ENCODE peak calls at places on chromosomes 2 and 18, in seven cellular contexts. One of them, this sample, is unnamed.

GRCh38 chr18:32930695-32931301 is 158.0 kb upstream of the KLHL14 start:
- DNase-seq in GM06990: peak; percentile 17
- DNase-seq in GM10248: peak; percentile 63
- DNase-seq in neural progenitor cell: peak; percentile 49
- DNase-seq in esophagus squamous epithelium: no peak
- DNase-seq in WERI-Rb-1: no peak
- DNase-seq in stomach: no peak
- DNase-seq in this sample: peak; percentile 62

GRCh38 chr2:29811378-29811777 is 110.0 kb downstream of the ALK start:
- DNase-seq in stomach: no peak
- DNase-seq in esophagus squamous epithelium: no peak
- DNase-seq in GM10248: no peak
- DNase-seq in WERI-Rb-1: no peak
- DNase-seq in GM06990: no peak
- DNase-seq in neural progenitor cell: no peak
- DNase-seq in this sample: no peak

GRCh38 chr2:188789951-188790350 is 184.2 kb upstream of the COL3A1 start:
- DNase-seq in WERI-Rb-1: no peak
- DNase-seq in stomach: no peak
- DNase-seq in GM10248: no peak
- DNase-seq in esophagus squamous epithelium: no peak
- DNase-seq in neural progenitor cell: no peak
- DNase-seq in GM06990: no peak
- DNase-seq in this sample: no peak

GRCh38 chr2:29766191-29766590 is 155.2 kb downstream of the ALK start:
- DNase-seq in esophagus squamous epithelium: no peak
- DNase-seq in stomach: no peak
- DNase-seq in GM06990: no peak
- DNase-seq in GM10248: no peak
- DNase-seq in neural progenitor cell: no peak
- DNase-seq in WERI-Rb-1: no peak
- DNase-seq in this sample: no peak

GRCh38 chr2:118846667-118847446 is 591 bp downstream of the EN1 start:
- DNase-seq in neural progenitor cell: peak; percentile 66
- DNase-seq in esophagus squamous epithelium: no peak
- DNase-seq in GM06990: no peak
- DNase-seq in WERI-Rb-1: no peak
- DNase-seq in GM10248: no peak
- DNase-seq in stomach: no peak
- DNase-seq in this sample: no peak

GRCh38 chr2:74884118-74884517 is 50.2 kb downstream of the HK2 start:
- DNase-seq in WERI-Rb-1: no peak
- DNase-seq in neural progenitor cell: no peak
- DNase-seq in esophagus squamous epithelium: no peak
- DNase-seq in GM06990: no peak
- DNase-seq in GM10248: no peak
- DNase-seq in stomach: no peak
- DNase-seq in this sample: no peak

GRCh38 chr2:184041077-184041476 is 557.3 kb upstream of the ZNF804A start:
- DNase-seq in esophagus squamous epithelium: no peak
- DNase-seq in neural progenitor cell: no peak
- DNase-seq in GM10248: no peak
- DNase-seq in GM06990: no peak
- DNase-seq in WERI-Rb-1: no peak
- DNase-seq in stomach: no peak
- DNase-seq in this sample: no peak

GRCh38 chr2:190574169-190574568 is 39.6 kb upstream of the NEMP2 start:
- DNase-seq in WERI-Rb-1: no peak
- DNase-seq in esophagus squamous epithelium: no peak
- DNase-seq in GM06990: no peak
- DNase-seq in stomach: no peak
- DNase-seq in GM10248: no peak
- DNase-seq in neural progenitor cell: no peak
- DNase-seq in this sample: no peak

GRCh38 chr18:28407681-28408080 is 230.8 kb upstream of the CDH2 start:
- DNase-seq in neural progenitor cell: no peak
- DNase-seq in esophagus squamous epithelium: no peak
- DNase-seq in GM10248: no peak
- DNase-seq in stomach: no peak
- DNase-seq in WERI-Rb-1: no peak
- DNase-seq in GM06990: no peak
- DNase-seq in this sample: no peak

GRCh38 chr2:219490186-219490585 is 8.5 kb upstream of the GMPPA start:
- DNase-seq in GM06990: no peak
- DNase-seq in WERI-Rb-1: no peak
- DNase-seq in GM10248: no peak
- DNase-seq in neural progenitor cell: no peak
- DNase-seq in stomach: no peak
- DNase-seq in esophagus squamous epithelium: no peak
- DNase-seq in this sample: no peak

GRCh38 chr2:219491278-219491967 is 7.3 kb upstream of the GMPPA start:
- DNase-seq in GM06990: no peak
- DNase-seq in stomach: no peak
- DNase-seq in neural progenitor cell: no peak
- DNase-seq in WERI-Rb-1: no peak
- DNase-seq in esophagus squamous epithelium: no peak
- DNase-seq in GM10248: no peak
- DNase-seq in this sample: no peak

GRCh38 chr2:219490600-219491130 is 8.0 kb upstream of the GMPPA start:
- DNase-seq in esophagus squamous epithelium: no peak
- DNase-seq in GM06990: no peak
- DNase-seq in stomach: no peak
- DNase-seq in neural progenitor cell: no peak
- DNase-seq in GM10248: no peak
- DNase-seq in WERI-Rb-1: no peak
- DNase-seq in this sample: no peak

GRCh38 chr2:219493086-219493485 is 5.6 kb upstream of the GMPPA start:
- DNase-seq in stomach: no peak
- DNase-seq in esophagus squamous epithelium: no peak
- DNase-seq in neural progenitor cell: no peak
- DNase-seq in GM06990: no peak
- DNase-seq in WERI-Rb-1: no peak
- DNase-seq in GM10248: no peak
- DNase-seq in this sample: no peak

GRCh38 chr2:219492575-219492974 is 6.1 kb upstream of the GMPPA start:
- DNase-seq in GM06990: no peak
- DNase-seq in neural progenitor cell: peak; percentile 64
- DNase-seq in GM10248: no peak
- DNase-seq in WERI-Rb-1: no peak
- DNase-seq in esophagus squamous epithelium: no peak
- DNase-seq in stomach: no peak
- DNase-seq in this sample: no peak
- TF ChIP-seq CTCF in GM06990: peak; percentile 4
- TF ChIP-seq CTCF in neural progenitor cell: peak; percentile 44
- TF ChIP-seq CTCF in GM10248: no peak
- TF ChIP-seq CTCF in WERI-Rb-1: peak; percentile 41
- TF ChIP-seq CTCF in esophagus squamous epithelium: no peak
- TF ChIP-seq CTCF in stomach: no peak
- TF ChIP-seq CTCF in this sample: no peak

GRCh38 chr18:75730249-75730648 is 302.7 kb upstream of the SMIM21 start:
- DNase-seq in neural progenitor cell: no peak
- DNase-seq in esophagus squamous epithelium: no peak
- DNase-seq in GM06990: no peak
- DNase-seq in WERI-Rb-1: no peak
- DNase-seq in stomach: no peak
- DNase-seq in GM10248: no peak
- DNase-seq in this sample: no peak

GRCh38 chr18:75728621-75729020 is 301.1 kb upstream of the SMIM21 start:
- DNase-seq in WERI-Rb-1: no peak
- DNase-seq in stomach: no peak
- DNase-seq in GM10248: no peak
- DNase-seq in esophagus squamous epithelium: no peak
- DNase-seq in GM06990: no peak
- DNase-seq in neural progenitor cell: no peak
- DNase-seq in this sample: no peak

GRCh38 chr18:75727479-75727878 is 300.0 kb upstream of the SMIM21 start:
- DNase-seq in GM06990: no peak
- DNase-seq in esophagus squamous epithelium: no peak
- DNase-seq in GM10248: peak; percentile 26
- DNase-seq in WERI-Rb-1: peak; percentile 74
- DNase-seq in neural progenitor cell: peak; percentile 76
- DNase-seq in stomach: no peak
- DNase-seq in this sample: peak; percentile 41
- TF ChIP-seq CTCF in GM06990: peak; percentile 58
- TF ChIP-seq CTCF in esophagus squamous epithelium: no peak
- TF ChIP-seq CTCF in GM10248: peak; percentile 43
- TF ChIP-seq CTCF in WERI-Rb-1: peak; percentile 83
- TF ChIP-seq CTCF in neural progenitor cell: peak; percentile 72
- TF ChIP-seq CTCF in stomach: no peak
- TF ChIP-seq CTCF in this sample: peak; percentile 38

DNA sequence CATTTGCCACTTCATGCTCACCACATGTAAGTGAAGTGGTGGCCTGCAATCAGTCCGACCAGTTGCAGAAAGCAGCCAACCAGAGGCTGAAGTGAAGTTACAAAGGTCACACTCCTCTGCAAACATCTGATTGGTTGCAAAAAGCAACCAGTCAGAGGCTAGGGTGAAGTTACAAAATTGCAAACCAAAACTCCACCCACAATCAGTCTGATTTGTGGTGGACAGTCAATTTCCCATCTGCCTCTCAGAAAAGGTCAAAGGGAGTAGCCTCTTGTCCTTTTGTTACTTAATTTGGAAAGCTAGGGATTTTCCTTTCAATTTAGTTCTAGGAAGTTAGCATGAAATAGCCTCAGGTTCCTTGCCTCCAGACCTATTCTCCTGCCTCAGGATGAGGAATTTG is 185.0 kb downstream of the UXS1 start:
- DNase-seq in GM10248: no peak
- DNase-seq in WERI-Rb-1: no peak
- DNase-seq in stomach: no peak
- DNase-seq in GM06990: no peak
- DNase-seq in esophagus squamous epithelium: no peak
- DNase-seq in neural progenitor cell: no peak
- DNase-seq in this sample: no peak
- TF ChIP-seq CTCF in GM10248: no peak
- TF ChIP-seq CTCF in WERI-Rb-1: no peak
- TF ChIP-seq CTCF in stomach: no peak
- TF ChIP-seq CTCF in GM06990: no peak
- TF ChIP-seq CTCF in esophagus squamous epithelium: no peak
- TF ChIP-seq CTCF in neural progenitor cell: no peak
- TF ChIP-seq CTCF in this sample: no peak

DNA sequence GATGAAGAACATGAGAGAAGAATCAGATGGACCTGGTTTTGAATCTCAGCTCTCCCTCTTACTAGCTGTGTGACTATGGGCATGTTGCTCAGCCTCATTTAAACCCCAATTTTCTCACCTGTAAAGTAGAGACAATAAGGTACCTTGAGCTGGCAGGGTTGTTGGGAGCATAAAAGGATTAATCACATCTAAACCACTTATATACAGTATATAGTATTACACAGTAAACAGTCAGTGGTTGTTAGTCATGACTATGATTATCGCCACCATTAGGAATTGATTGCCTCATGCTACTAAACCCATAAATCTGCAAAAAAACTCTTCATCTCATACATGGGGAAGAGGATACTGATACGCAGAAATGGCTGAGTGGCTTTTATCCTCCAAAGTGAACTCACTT is 65.8 kb downstream of the INO80D start:
- DNase-seq in GM10248: no peak
- DNase-seq in GM06990: no peak
- DNase-seq in esophagus squamous epithelium: no peak
- DNase-seq in neural progenitor cell: no peak
- DNase-seq in WERI-Rb-1: no peak
- DNase-seq in stomach: no peak
- DNase-seq in this sample: no peak
- TF ChIP-seq CTCF in GM10248: no peak
- TF ChIP-seq CTCF in GM06990: no peak
- TF ChIP-seq CTCF in esophagus squamous epithelium: no peak
- TF ChIP-seq CTCF in neural progenitor cell: no peak
- TF ChIP-seq CTCF in WERI-Rb-1: no peak
- TF ChIP-seq CTCF in stomach: no peak
- TF ChIP-seq CTCF in this sample: no peak

GRCh38 chr2:31822587-31822986 is 188.2 kb downstream of the MEMO1 start:
- DNase-seq in stomach: no peak
- DNase-seq in neural progenitor cell: no peak
- DNase-seq in WERI-Rb-1: no peak
- DNase-seq in GM06990: no peak
- DNase-seq in esophagus squamous epithelium: no peak
- DNase-seq in GM10248: no peak
- DNase-seq in this sample: no peak
- TF ChIP-seq CTCF in stomach: no peak
- TF ChIP-seq CTCF in neural progenitor cell: no peak
- TF ChIP-seq CTCF in WERI-Rb-1: no peak
- TF ChIP-seq CTCF in GM06990: no peak
- TF ChIP-seq CTCF in esophagus squamous epithelium: no peak
- TF ChIP-seq CTCF in GM10248: no peak
- TF ChIP-seq CTCF in this sample: no peak

GRCh38 chr2:46091004-46091403 is 206.2 kb upstream of the EPAS1 start:
- DNase-seq in esophagus squamous epithelium: no peak
- DNase-seq in WERI-Rb-1: peak; percentile 23
- DNase-seq in GM06990: no peak
- DNase-seq in neural progenitor cell: peak; percentile 6
- DNase-seq in stomach: no peak
- DNase-seq in GM10248: no peak
- DNase-seq in this sample: no peak
- TF ChIP-seq CTCF in esophagus squamous epithelium: no peak
- TF ChIP-seq CTCF in WERI-Rb-1: peak; percentile 58
- TF ChIP-seq CTCF in GM06990: no peak
- TF ChIP-seq CTCF in neural progenitor cell: peak; percentile 20
- TF ChIP-seq CTCF in stomach: no peak
- TF ChIP-seq CTCF in GM10248: no peak
- TF ChIP-seq CTCF in this sample: no peak

This sample was measured in GM13976.